ENCODE peak calls at places on chromosome 15, in ten cellular contexts. One of them, this sample, is unnamed.

GRCh38 chr15:45157974-45158373 is 28.2 kb downstream of the DUOX1 start:
- DNase-seq in Calu3: no peak
- DNase-seq in fibroblast of villous mesenchyme: peak
- DNase-seq in mucosa of gallbladder: no peak
- DNase-seq in RWPE1: peak
- DNase-seq in NCI-H748 treated with DMSO at 0.1 percent for 48 hours: no peak
- DNase-seq in HFFc6: peak
- DNase-seq in T-helper 17 cell: no peak
- DNase-seq in NCI-H1092 treated with DMSO at 0.1 percent for 48 hours: no peak
- DNase-seq in caudate nucleus: peak
- DNase-seq in this sample: no peak

GRCh38 chr15:70974004-70974832 is 81.6 kb downstream of the LRRC49 start:
- DNase-seq in Calu3: peak
- DNase-seq in fibroblast of villous mesenchyme: peak
- DNase-seq in mucosa of gallbladder: no peak
- DNase-seq in RWPE1: peak
- DNase-seq in NCI-H748 treated with DMSO at 0.1 percent for 48 hours: no peak
- DNase-seq in HFFc6: peak
- DNase-seq in T-helper 17 cell: no peak
- DNase-seq in NCI-H1092 treated with DMSO at 0.1 percent for 48 hours: no peak
- DNase-seq in caudate nucleus: no peak
- DNase-seq in this sample: peak

GRCh38 chr15:31128919-31129768 is 27.6 kb upstream of the TRPM1 start:
- DNase-seq in Calu3: peak
- DNase-seq in fibroblast of villous mesenchyme: peak
- DNase-seq in mucosa of gallbladder: peak
- DNase-seq in RWPE1: peak
- DNase-seq in NCI-H748 treated with DMSO at 0.1 percent for 48 hours: peak
- DNase-seq in HFFc6: peak
- DNase-seq in T-helper 17 cell: peak
- DNase-seq in NCI-H1092 treated with DMSO at 0.1 percent for 48 hours: peak
- DNase-seq in caudate nucleus: peak
- DNase-seq in this sample: no peak

GRCh38 chr15:78040653-78041244 is 36.8 kb downstream of the TBC1D2B start:
- DNase-seq in Calu3: no peak
- DNase-seq in fibroblast of villous mesenchyme: no peak
- DNase-seq in mucosa of gallbladder: no peak
- DNase-seq in RWPE1: no peak
- DNase-seq in NCI-H748 treated with DMSO at 0.1 percent for 48 hours: no peak
- DNase-seq in HFFc6: no peak
- DNase-seq in T-helper 17 cell: no peak
- DNase-seq in NCI-H1092 treated with DMSO at 0.1 percent for 48 hours: no peak
- DNase-seq in caudate nucleus: no peak
- DNase-seq in this sample: no peak

GRCh38 chr15:77542491-77543001 is 90.2 kb downstream of the LINGO1 start:
- DNase-seq in Calu3: peak
- DNase-seq in fibroblast of villous mesenchyme: no peak
- DNase-seq in mucosa of gallbladder: no peak
- DNase-seq in RWPE1: peak
- DNase-seq in NCI-H748 treated with DMSO at 0.1 percent for 48 hours: no peak
- DNase-seq in HFFc6: peak
- DNase-seq in T-helper 17 cell: no peak
- DNase-seq in NCI-H1092 treated with DMSO at 0.1 percent for 48 hours: no peak
- DNase-seq in caudate nucleus: no peak
- DNase-seq in this sample: peak

GRCh38 chr15:65212097-65212496 is 824 bp upstream of the CILP start:
- DNase-seq in Calu3: peak
- DNase-seq in fibroblast of villous mesenchyme: no peak
- DNase-seq in mucosa of gallbladder: no peak
- DNase-seq in RWPE1: no peak
- DNase-seq in NCI-H748 treated with DMSO at 0.1 percent for 48 hours: no peak
- DNase-seq in HFFc6: no peak
- DNase-seq in T-helper 17 cell: no peak
- DNase-seq in NCI-H1092 treated with DMSO at 0.1 percent for 48 hours: no peak
- DNase-seq in caudate nucleus: no peak
- DNase-seq in this sample: no peak

GRCh38 chr15:64274541-64274940 is 81.4 kb downstream of the CSNK1G1 start:
- DNase-seq in Calu3: no peak
- DNase-seq in fibroblast of villous mesenchyme: no peak
- DNase-seq in mucosa of gallbladder: no peak
- DNase-seq in RWPE1: no peak
- DNase-seq in NCI-H748 treated with DMSO at 0.1 percent for 48 hours: no peak
- DNase-seq in HFFc6: no peak
- DNase-seq in T-helper 17 cell: no peak
- DNase-seq in NCI-H1092 treated with DMSO at 0.1 percent for 48 hours: peak
- DNase-seq in caudate nucleus: no peak
- DNase-seq in this sample: no peak

GRCh38 chr15:60301024-60301423 is 96.8 kb downstream of the ANXA2 start:
- DNase-seq in Calu3: no peak
- DNase-seq in fibroblast of villous mesenchyme: no peak
- DNase-seq in mucosa of gallbladder: no peak
- DNase-seq in RWPE1: peak
- DNase-seq in NCI-H748 treated with DMSO at 0.1 percent for 48 hours: peak
- DNase-seq in HFFc6: no peak
- DNase-seq in T-helper 17 cell: no peak
- DNase-seq in NCI-H1092 treated with DMSO at 0.1 percent for 48 hours: no peak
- DNase-seq in caudate nucleus: no peak
- DNase-seq in this sample: no peak

GRCh38 chr15:96887730-96888129 is 557.2 kb downstream of the NR2F2 start:
- DNase-seq in Calu3: no peak
- DNase-seq in fibroblast of villous mesenchyme: peak
- DNase-seq in mucosa of gallbladder: no peak
- DNase-seq in RWPE1: peak
- DNase-seq in NCI-H748 treated with DMSO at 0.1 percent for 48 hours: no peak
- DNase-seq in HFFc6: peak
- DNase-seq in T-helper 17 cell: no peak
- DNase-seq in NCI-H1092 treated with DMSO at 0.1 percent for 48 hours: no peak
- DNase-seq in caudate nucleus: no peak
- DNase-seq in this sample: peak

GRCh38 chr15:72229076-72229946 is 1.7 kb downstream of the PKM start:
- DNase-seq in Calu3: no peak
- DNase-seq in fibroblast of villous mesenchyme: peak
- DNase-seq in mucosa of gallbladder: no peak
- DNase-seq in RWPE1: no peak
- DNase-seq in NCI-H748 treated with DMSO at 0.1 percent for 48 hours: no peak
- DNase-seq in HFFc6: no peak
- DNase-seq in T-helper 17 cell: peak
- DNase-seq in NCI-H1092 treated with DMSO at 0.1 percent for 48 hours: no peak
- DNase-seq in caudate nucleus: no peak
- DNase-seq in this sample: no peak

GRCh38 chr15:39388118-39388517 is 192.8 kb upstream of the THBS1 start:
- DNase-seq in Calu3: no peak
- DNase-seq in fibroblast of villous mesenchyme: no peak
- DNase-seq in mucosa of gallbladder: no peak
- DNase-seq in RWPE1: no peak
- DNase-seq in NCI-H748 treated with DMSO at 0.1 percent for 48 hours: no peak
- DNase-seq in HFFc6: no peak
- DNase-seq in T-helper 17 cell: no peak
- DNase-seq in NCI-H1092 treated with DMSO at 0.1 percent for 48 hours: no peak
- DNase-seq in caudate nucleus: no peak
- DNase-seq in this sample: no peak

GRCh38 chr15:69415381-69415780 is 1.2 kb downstream of the KIF23 start:
- DNase-seq in Calu3: no peak
- DNase-seq in fibroblast of villous mesenchyme: peak
- DNase-seq in mucosa of gallbladder: no peak
- DNase-seq in RWPE1: no peak
- DNase-seq in NCI-H748 treated with DMSO at 0.1 percent for 48 hours: no peak
- DNase-seq in HFFc6: no peak
- DNase-seq in T-helper 17 cell: no peak
- DNase-seq in NCI-H1092 treated with DMSO at 0.1 percent for 48 hours: no peak
- DNase-seq in caudate nucleus: no peak
- DNase-seq in this sample: no peak

GRCh38 chr15:93235321-93235720 is 146.3 kb upstream of the RGMA start:
- DNase-seq in Calu3: no peak
- DNase-seq in fibroblast of villous mesenchyme: no peak
- DNase-seq in mucosa of gallbladder: no peak
- DNase-seq in RWPE1: no peak
- DNase-seq in NCI-H748 treated with DMSO at 0.1 percent for 48 hours: no peak
- DNase-seq in HFFc6: no peak
- DNase-seq in T-helper 17 cell: no peak
- DNase-seq in NCI-H1092 treated with DMSO at 0.1 percent for 48 hours: no peak
- DNase-seq in caudate nucleus: no peak
- DNase-seq in this sample: no peak

GRCh38 chr15:39691229-39691628 is 91.4 kb downstream of the FSIP1 start:
- DNase-seq in Calu3: no peak
- DNase-seq in fibroblast of villous mesenchyme: no peak
- DNase-seq in mucosa of gallbladder: peak
- DNase-seq in RWPE1: no peak
- DNase-seq in NCI-H748 treated with DMSO at 0.1 percent for 48 hours: no peak
- DNase-seq in HFFc6: no peak
- DNase-seq in T-helper 17 cell: no peak
- DNase-seq in NCI-H1092 treated with DMSO at 0.1 percent for 48 hours: no peak
- DNase-seq in caudate nucleus: peak
- DNase-seq in this sample: no peak

GRCh38 chr15:62672268-62672667 is 370.3 kb upstream of the TPM1 start:
- DNase-seq in Calu3: no peak
- DNase-seq in fibroblast of villous mesenchyme: peak
- DNase-seq in mucosa of gallbladder: no peak
- DNase-seq in RWPE1: no peak
- DNase-seq in NCI-H748 treated with DMSO at 0.1 percent for 48 hours: no peak
- DNase-seq in HFFc6: peak
- DNase-seq in T-helper 17 cell: no peak
- DNase-seq in NCI-H1092 treated with DMSO at 0.1 percent for 48 hours: no peak
- DNase-seq in caudate nucleus: no peak
- DNase-seq in this sample: no peak

GRCh38 chr15:42134617-42135243 is 21.7 kb downstream of the PLA2G4F start:
- DNase-seq in Calu3: no peak
- DNase-seq in fibroblast of villous mesenchyme: no peak
- DNase-seq in mucosa of gallbladder: no peak
- DNase-seq in RWPE1: no peak
- DNase-seq in NCI-H748 treated with DMSO at 0.1 percent for 48 hours: no peak
- DNase-seq in HFFc6: no peak
- DNase-seq in T-helper 17 cell: no peak
- DNase-seq in NCI-H1092 treated with DMSO at 0.1 percent for 48 hours: no peak
- DNase-seq in caudate nucleus: no peak
- DNase-seq in this sample: no peak

GRCh38 chr15:74614744-74615312 is 808 bp upstream of the CLK3 start:
- DNase-seq in Calu3: peak
- DNase-seq in fibroblast of villous mesenchyme: peak
- DNase-seq in mucosa of gallbladder: peak
- DNase-seq in RWPE1: no peak
- DNase-seq in NCI-H748 treated with DMSO at 0.1 percent for 48 hours: peak
- DNase-seq in HFFc6: peak
- DNase-seq in T-helper 17 cell: peak
- DNase-seq in NCI-H1092 treated with DMSO at 0.1 percent for 48 hours: peak
- DNase-seq in caudate nucleus: peak
- DNase-seq in this sample: peak

GRCh38 chr15:85155857-85156256 is 174.2 kb downstream of the PDE8A start:
- DNase-seq in Calu3: no peak
- DNase-seq in fibroblast of villous mesenchyme: no peak
- DNase-seq in mucosa of gallbladder: no peak
- DNase-seq in RWPE1: no peak
- DNase-seq in NCI-H748 treated with DMSO at 0.1 percent for 48 hours: no peak
- DNase-seq in HFFc6: no peak
- DNase-seq in T-helper 17 cell: no peak
- DNase-seq in NCI-H1092 treated with DMSO at 0.1 percent for 48 hours: no peak
- DNase-seq in caudate nucleus: no peak
- DNase-seq in this sample: no peak

GRCh38 chr15:41969851-41970431 is 2.4 kb downstream of the EHD4 start:
- DNase-seq in Calu3: no peak
- DNase-seq in fibroblast of villous mesenchyme: no peak
- DNase-seq in mucosa of gallbladder: no peak
- DNase-seq in RWPE1: no peak
- DNase-seq in NCI-H748 treated with DMSO at 0.1 percent for 48 hours: no peak
- DNase-seq in HFFc6: peak
- DNase-seq in T-helper 17 cell: no peak
- DNase-seq in NCI-H1092 treated with DMSO at 0.1 percent for 48 hours: no peak
- DNase-seq in caudate nucleus: no peak
- DNase-seq in this sample: no peak

GRCh38 chr15:40978141-40978540 is 24.9 kb downstream of the CHAC1 start:
- DNase-seq in Calu3: no peak
- DNase-seq in fibroblast of villous mesenchyme: no peak
- DNase-seq in mucosa of gallbladder: no peak
- DNase-seq in RWPE1: no peak
- DNase-seq in NCI-H748 treated with DMSO at 0.1 percent for 48 hours: no peak
- DNase-seq in HFFc6: no peak
- DNase-seq in T-helper 17 cell: no peak
- DNase-seq in NCI-H1092 treated with DMSO at 0.1 percent for 48 hours: no peak
- DNase-seq in caudate nucleus: no peak
- DNase-seq in this sample: no peak

GRCh38 chr15:75025548-75026260 is 2.3 kb downstream of the PPCDC start:
- DNase-seq in Calu3: no peak
- DNase-seq in fibroblast of villous mesenchyme: no peak
- DNase-seq in mucosa of gallbladder: no peak
- DNase-seq in RWPE1: no peak
- DNase-seq in NCI-H748 treated with DMSO at 0.1 percent for 48 hours: no peak
- DNase-seq in HFFc6: no peak
- DNase-seq in T-helper 17 cell: no peak
- DNase-seq in NCI-H1092 treated with DMSO at 0.1 percent for 48 hours: no peak
- DNase-seq in caudate nucleus: no peak
- DNase-seq in this sample: no peak

GRCh38 chr15:55133972-55134371 is 62.8 kb downstream of the RSL24D1 start:
- DNase-seq in Calu3: no peak
- DNase-seq in fibroblast of villous mesenchyme: no peak
- DNase-seq in mucosa of gallbladder: no peak
- DNase-seq in RWPE1: no peak
- DNase-seq in NCI-H748 treated with DMSO at 0.1 percent for 48 hours: no peak
- DNase-seq in HFFc6: no peak
- DNase-seq in T-helper 17 cell: no peak
- DNase-seq in NCI-H1092 treated with DMSO at 0.1 percent for 48 hours: no peak
- DNase-seq in caudate nucleus: no peak
- DNase-seq in this sample: no peak

GRCh38 chr15:55879181-55879580 is 114.2 kb downstream of the NEDD4 start:
- DNase-seq in Calu3: no peak
- DNase-seq in fibroblast of villous mesenchyme: no peak
- DNase-seq in mucosa of gallbladder: no peak
- DNase-seq in RWPE1: no peak
- DNase-seq in NCI-H748 treated with DMSO at 0.1 percent for 48 hours: no peak
- DNase-seq in HFFc6: no peak
- DNase-seq in T-helper 17 cell: no peak
- DNase-seq in NCI-H1092 treated with DMSO at 0.1 percent for 48 hours: no peak
- DNase-seq in caudate nucleus: no peak
- DNase-seq in this sample: peak

GRCh38 chr15:63079938-63080626 is 37.5 kb downstream of the TPM1 start:
- DNase-seq in Calu3: no peak
- DNase-seq in fibroblast of villous mesenchyme: peak
- DNase-seq in mucosa of gallbladder: peak
- DNase-seq in RWPE1: peak
- DNase-seq in NCI-H748 treated with DMSO at 0.1 percent for 48 hours: no peak
- DNase-seq in HFFc6: no peak
- DNase-seq in T-helper 17 cell: no peak
- DNase-seq in NCI-H1092 treated with DMSO at 0.1 percent for 48 hours: no peak
- DNase-seq in caudate nucleus: no peak
- DNase-seq in this sample: peak

GRCh38 chr15:40534371-40534770 is 30.5 kb downstream of the CCDC32 start:
- DNase-seq in Calu3: no peak
- DNase-seq in fibroblast of villous mesenchyme: no peak
- DNase-seq in mucosa of gallbladder: no peak
- DNase-seq in RWPE1: no peak
- DNase-seq in NCI-H748 treated with DMSO at 0.1 percent for 48 hours: no peak
- DNase-seq in HFFc6: no peak
- DNase-seq in T-helper 17 cell: no peak
- DNase-seq in NCI-H1092 treated with DMSO at 0.1 percent for 48 hours: no peak
- DNase-seq in caudate nucleus: no peak
- DNase-seq in this sample: no peak

GRCh38 chr15:92393287-92393993 is at the start of gene ST8SIA2:
- DNase-seq in Calu3: no peak
- DNase-seq in fibroblast of villous mesenchyme: no peak
- DNase-seq in mucosa of gallbladder: no peak
- DNase-seq in RWPE1: peak
- DNase-seq in NCI-H748 treated with DMSO at 0.1 percent for 48 hours: peak
- DNase-seq in HFFc6: no peak
- DNase-seq in T-helper 17 cell: no peak
- DNase-seq in NCI-H1092 treated with DMSO at 0.1 percent for 48 hours: peak
- DNase-seq in caudate nucleus: no peak
- DNase-seq in this sample: no peak

GRCh38 chr15:89506026-89506686 is 9.8 kb upstream of the RHCG start:
- DNase-seq in Calu3: no peak
- DNase-seq in fibroblast of villous mesenchyme: no peak
- DNase-seq in mucosa of gallbladder: no peak
- DNase-seq in RWPE1: no peak
- DNase-seq in NCI-H748 treated with DMSO at 0.1 percent for 48 hours: no peak
- DNase-seq in HFFc6: no peak
- DNase-seq in T-helper 17 cell: no peak
- DNase-seq in NCI-H1092 treated with DMSO at 0.1 percent for 48 hours: no peak
- DNase-seq in caudate nucleus: no peak
- DNase-seq in this sample: no peak

GRCh38 chr15:92958105-92958504 is 58.0 kb downstream of the CHD2 start:
- DNase-seq in Calu3: no peak
- DNase-seq in fibroblast of villous mesenchyme: no peak
- DNase-seq in mucosa of gallbladder: no peak
- DNase-seq in RWPE1: no peak
- DNase-seq in NCI-H748 treated with DMSO at 0.1 percent for 48 hours: no peak
- DNase-seq in HFFc6: no peak
- DNase-seq in T-helper 17 cell: no peak
- DNase-seq in NCI-H1092 treated with DMSO at 0.1 percent for 48 hours: no peak
- DNase-seq in caudate nucleus: no peak
- DNase-seq in this sample: no peak

This sample was measured in NCI-H226.